ENCODE peak calls at places on chromosome 13, in four cellular contexts. Q is neural progenitor cell, A is IMR-90, D is SK-N-SH. S is an unnamed sample. For H4K20me1, the result is how much of the 10 kb centered on the place peaks cover.

GRCh38 chr13:32622827-32623226 is 36.6 kb downstream of the PDS5B start:
- DNase-seq in A (no peak), Q (no peak), D (no peak), S (no peak)

GRCh38 chr13:24168392-24168750 is 7.9 kb downstream of the SPATA13 start:
- DNase-seq in A (no peak), Q (peak), D (no peak), S (no peak)

GRCh38 chr13:102774210-102774560 is 599 bp upstream of the TEX30 start:
- DNase-seq in Q (no peak), D (no peak), A (no peak), S (no peak)

GRCh38 chr13:95644611-95645052 is at the start of gene DZIP1:
- DNase-seq in A (peak), Q (peak), D (peak), S (peak)

GRCh38 chr13:44396963-44397580 is 23.4 kb downstream of the SERP2 start:
- DNase-seq in Q (peak), A (peak), D (peak), S (no peak)

GRCh38 chr13:111152836-111153235 is 37.7 kb downstream of the ARHGEF7 start:
- DNase-seq in Q (peak), A (no peak), D (peak), S (peak)

GRCh38 chr13:23671367-23671766 is 101.2 kb downstream of the TNFRSF19 start:
- DNase-seq in A (no peak), D (no peak), Q (no peak), S (no peak)

GRCh38 chr13:82739881-82740280 is 1142.4 kb downstream of the SLITRK1 start:
- DNase-seq in Q (no peak), A (peak), D (no peak), S (no peak)

GRCh38 chr13:50323440-50324070 is 308.3 kb downstream of the KCNRG start:
- DNase-seq in D (no peak), Q (no peak), A (peak), S (no peak)

GRCh38 chr13:102012299-102013293 is 389.3 kb downstream of the FGF14 start:
- DNase-seq in A (no peak), Q (no peak), D (no peak), S (no peak)

GRCh38 chr13:40495620-40496001 is 170.8 kb downstream of the FOXO1 start:
- DNase-seq in D (no peak), A (no peak), Q (no peak), S (no peak)

GRCh38 chr13:94710881-94711560 is 1.3 kb downstream of the SOX21 start:
- DNase-seq in Q (peak), D (peak), A (no peak), S (peak)

GRCh38 chr13:44188257-44188656 is 185.4 kb upstream of the SERP2 start:
- DNase-seq in D (no peak), Q (no peak), A (peak), S (no peak)

GRCh38 chr13:24528816-24529398 is 16.3 kb upstream of the PARP4 start:
- DNase-seq in A (no peak), Q (no peak), D (no peak), S (peak)

GRCh38 chr13:44425041-44425814 is 51.6 kb downstream of the SERP2 start:
- DNase-seq in D (peak), A (no peak), Q (no peak), S (no peak)

GRCh38 chr13:23588576-23589141 is 18.4 kb downstream of the TNFRSF19 start:
- DNase-seq in D (no peak), A (no peak), Q (no peak), S (no peak)

GRCh38 chr13:33884506-33885221 is 66.7 kb downstream of the RFC3 start:
- DNase-seq in A (no peak), Q (no peak), D (no peak), S (no peak)

GRCh38 chr13:77521194-77521593 is 14.3 kb upstream of the SCEL start:
- DNase-seq in D (no peak), A (no peak), Q (no peak), S (no peak)

GRCh38 chr13:46639033-46639981 is 86.3 kb downstream of the LRCH1 start:
- DNase-seq in Q (no peak), D (no peak), A (no peak), S (no peak)
- H4K20me1 ChIP-seq in Q (under half), D (under half), A (under half), S (under half)

GRCh38 chr13:78598933-78599332 is 4.4 kb downstream of the POU4F1 start:
- DNase-seq in Q (no peak), D (no peak), A (no peak), S (no peak)
- H4K20me1 ChIP-seq in Q (half or more), D (under half), A (under half), S (under half)

GRCh38 chr13:113764793-113765190 is 5.8 kb downstream of the TMEM255B start:
- DNase-seq in A (no peak), Q (no peak), D (no peak), S (no peak)

GRCh38 chr13:113767366-113767765 is 8.3 kb downstream of the TMEM255B start:
- DNase-seq in D (no peak), Q (no peak), A (no peak), S (no peak)

GRCh38 chr13:113765241-113765910 is 6.3 kb downstream of the TMEM255B start:
- DNase-seq in Q (no peak), A (no peak), D (no peak), S (peak)

GRCh38 chr13:113763961-113764792 is 5.2 kb downstream of the TMEM255B start:
- DNase-seq in Q (no peak), A (no peak), D (no peak), S (no peak)

GRCh38 chr13:113766035-113766800 is 7.2 kb downstream of the TMEM255B start:
- DNase-seq in Q (no peak), A (no peak), D (no peak), S (no peak)
- H4K20me1 ChIP-seq in Q (under half), A (under half), D (under half), S (under half)

GRCh38 chr13:31408927-31409326 is 209.2 kb downstream of the B3GLCT start:
- DNase-seq in D (no peak), Q (no peak), A (no peak), S (no peak)
- H4K20me1 ChIP-seq in D (under half), Q (under half), A (under half), S (under half)

GRCh38 chr13:112727581-112727980 is 37.7 kb downstream of the ATP11A start:
- DNase-seq in Q (no peak), A (no peak), D (no peak), S (peak)
- H4K20me1 ChIP-seq in Q (half or more), A (under half), D (under half), S (under half)

DNA sequence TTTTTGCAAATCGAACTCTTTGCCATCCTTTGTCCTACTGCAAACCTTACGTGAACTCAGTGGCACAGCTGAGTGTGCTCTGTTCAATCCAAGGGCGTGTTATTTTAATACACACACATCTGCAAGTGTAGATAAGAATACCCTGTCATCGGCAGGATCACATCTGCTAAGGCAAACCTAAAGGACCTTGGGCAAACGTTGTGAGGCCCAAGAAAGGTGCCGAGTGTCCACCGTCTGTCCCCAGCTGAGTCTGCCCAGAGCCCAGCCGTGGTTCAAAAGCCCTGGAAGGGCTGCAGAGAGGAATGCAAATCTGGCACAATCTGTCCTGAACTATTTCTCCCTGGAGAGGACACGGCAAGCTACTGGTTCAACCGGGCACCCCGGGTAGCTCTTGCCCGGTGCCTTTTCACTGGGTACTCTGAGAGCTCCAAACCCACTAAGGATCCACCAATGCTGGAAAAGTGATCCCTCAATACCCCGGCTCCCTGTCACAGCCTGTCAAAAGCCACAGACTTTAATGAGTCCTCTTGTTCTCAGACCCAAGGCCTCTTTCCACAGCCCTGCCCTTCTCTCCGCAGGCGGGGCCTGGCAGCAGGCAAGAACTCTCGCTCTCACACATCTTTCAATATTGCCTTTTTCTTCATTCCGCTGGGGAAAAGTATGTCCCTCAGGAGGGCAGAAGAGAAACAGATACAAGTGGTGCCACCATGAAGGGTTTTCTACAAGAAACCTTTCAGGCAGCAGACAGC is 17.0 kb downstream of the SLC7A1 start:
- DNase-seq in Q (no peak), D (no peak), A (no peak), S (no peak)
- H4K20me1 ChIP-seq in Q (under half), D (half or more), A (half or more), S (half or more)

DNA sequence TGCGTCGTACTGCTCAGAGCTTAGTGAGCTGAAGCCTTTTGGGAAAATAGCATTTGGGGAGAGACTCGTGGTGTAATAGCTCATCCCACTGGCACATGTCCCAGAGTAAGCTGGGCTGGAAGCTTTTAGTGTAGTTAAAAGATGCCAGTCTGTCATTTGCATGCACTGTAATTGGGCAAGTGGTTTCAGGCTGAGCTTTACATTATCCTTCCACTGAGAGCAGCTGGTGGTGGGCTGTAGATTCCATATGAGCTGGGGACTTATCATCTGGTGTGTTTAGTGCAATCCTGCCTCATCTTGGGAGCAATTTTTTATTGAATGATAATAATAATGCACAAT is 69.9 kb downstream of the LRCH1 start:
- DNase-seq in A (peak), D (peak), Q (no peak), S (no peak)
- H4K20me1 ChIP-seq in A (under half), D (under half), Q (under half), S (under half)

S was measured in GM23338.